ENCODE peak calls at places on chromosomes 16 and 17, in ten cellular contexts. One of them, this sample, is unnamed.

GRCh38 chr17:69761767-69762321 is 313.2 kb upstream of the KCNJ16 start:
- DNase-seq in OCI-LY7: no peak
- DNase-seq in dorsolateral prefrontal cortex: no peak
- DNase-seq in cardiac fibroblast: peak; percentile 68
- DNase-seq in pancreas: no peak
- DNase-seq in NB4: no peak
- DNase-seq in CD8-positive, alpha-beta T cell: no peak
- DNase-seq in fibroblast of mammary gland: peak; percentile 95
- DNase-seq in kidney: no peak
- DNase-seq in AG04450: peak; percentile 93
- DNase-seq in this sample: no peak

GRCh38 chr17:51144266-51145022 is 8.9 kb upstream of the NME1 start:
- DNase-seq in CD8-positive, alpha-beta T cell: no peak
- DNase-seq in dorsolateral prefrontal cortex: no peak
- DNase-seq in NB4: no peak
- DNase-seq in pancreas: no peak
- DNase-seq in OCI-LY7: no peak
- DNase-seq in AG04450: no peak
- DNase-seq in kidney: no peak
- DNase-seq in cardiac fibroblast: no peak
- DNase-seq in fibroblast of mammary gland: no peak
- DNase-seq in this sample: no peak

GRCh38 chr16:88883117-88883895 is 16.8 kb upstream of the PABPN1L start:
- DNase-seq in OCI-LY7: no peak
- DNase-seq in fibroblast of mammary gland: no peak
- DNase-seq in dorsolateral prefrontal cortex: no peak
- DNase-seq in NB4: no peak
- DNase-seq in CD8-positive, alpha-beta T cell: no peak
- DNase-seq in kidney: no peak
- DNase-seq in AG04450: no peak
- DNase-seq in cardiac fibroblast: no peak
- DNase-seq in pancreas: no peak
- DNase-seq in this sample: no peak

GRCh38 chr17:681738-682137 is 32.9 kb downstream of the VPS53 start:
- DNase-seq in AG04450: no peak
- DNase-seq in pancreas: no peak
- DNase-seq in kidney: no peak
- DNase-seq in NB4: no peak
- DNase-seq in fibroblast of mammary gland: peak; percentile 26
- DNase-seq in CD8-positive, alpha-beta T cell: no peak
- DNase-seq in dorsolateral prefrontal cortex: no peak
- DNase-seq in OCI-LY7: no peak
- DNase-seq in cardiac fibroblast: peak; percentile 57
- DNase-seq in this sample: no peak

GRCh38 chr16:30786936-30787612 is at the start of gene ZNF629:
- DNase-seq in kidney: peak; percentile 91
- DNase-seq in pancreas: peak; percentile 89
- DNase-seq in OCI-LY7: peak; percentile 39
- DNase-seq in CD8-positive, alpha-beta T cell: peak; percentile 60
- DNase-seq in NB4: peak; percentile 61
- DNase-seq in AG04450: no peak
- DNase-seq in fibroblast of mammary gland: peak; percentile 62
- DNase-seq in cardiac fibroblast: peak; percentile 81
- DNase-seq in dorsolateral prefrontal cortex: peak; percentile 80
- DNase-seq in this sample: no peak

GRCh38 chr16:17829826-17830225 is 359.1 kb upstream of the XYLT1 start:
- DNase-seq in AG04450: no peak
- DNase-seq in OCI-LY7: no peak
- DNase-seq in CD8-positive, alpha-beta T cell: no peak
- DNase-seq in pancreas: no peak
- DNase-seq in dorsolateral prefrontal cortex: no peak
- DNase-seq in kidney: no peak
- DNase-seq in fibroblast of mammary gland: peak; percentile 45
- DNase-seq in NB4: no peak
- DNase-seq in cardiac fibroblast: no peak
- DNase-seq in this sample: no peak

GRCh38 chr17:64081802-64082799 is 47.8 kb downstream of the ERN1 start:
- DNase-seq in pancreas: no peak
- DNase-seq in NB4: peak; percentile 66
- DNase-seq in cardiac fibroblast: peak; percentile 65
- DNase-seq in OCI-LY7: peak; percentile 78
- DNase-seq in AG04450: peak; percentile 24
- DNase-seq in kidney: no peak
- DNase-seq in CD8-positive, alpha-beta T cell: no peak
- DNase-seq in fibroblast of mammary gland: peak; percentile 75
- DNase-seq in dorsolateral prefrontal cortex: no peak
- DNase-seq in this sample: peak; percentile 81

GRCh38 chr17:65185060-65185459 is 47.9 kb downstream of the RGS9 start:
- DNase-seq in fibroblast of mammary gland: no peak
- DNase-seq in NB4: no peak
- DNase-seq in dorsolateral prefrontal cortex: no peak
- DNase-seq in kidney: no peak
- DNase-seq in OCI-LY7: no peak
- DNase-seq in CD8-positive, alpha-beta T cell: no peak
- DNase-seq in cardiac fibroblast: no peak
- DNase-seq in AG04450: no peak
- DNase-seq in pancreas: no peak
- DNase-seq in this sample: no peak

GRCh38 chr17:78252701-78253635 is 21.5 kb downstream of the TMEM235 start:
- DNase-seq in dorsolateral prefrontal cortex: no peak
- DNase-seq in CD8-positive, alpha-beta T cell: no peak
- DNase-seq in OCI-LY7: peak; percentile 65
- DNase-seq in AG04450: no peak
- DNase-seq in kidney: peak; percentile 82
- DNase-seq in pancreas: peak; percentile 73
- DNase-seq in fibroblast of mammary gland: no peak
- DNase-seq in cardiac fibroblast: no peak
- DNase-seq in NB4: no peak
- DNase-seq in this sample: no peak

GRCh38 chr17:40598928-40599627 is 33.8 kb upstream of the CCR7 start:
- DNase-seq in cardiac fibroblast: peak; percentile 64
- DNase-seq in CD8-positive, alpha-beta T cell: no peak
- DNase-seq in kidney: peak; percentile 82
- DNase-seq in pancreas: no peak
- DNase-seq in NB4: peak; percentile 27
- DNase-seq in fibroblast of mammary gland: peak; percentile 97
- DNase-seq in OCI-LY7: peak; percentile 76
- DNase-seq in AG04450: no peak
- DNase-seq in dorsolateral prefrontal cortex: no peak
- DNase-seq in this sample: peak; percentile 96

GRCh38 chr16:67287960-67288359 is 8.6 kb downstream of the PLEKHG4 start:
- DNase-seq in NB4: no peak
- DNase-seq in cardiac fibroblast: no peak
- DNase-seq in CD8-positive, alpha-beta T cell: no peak
- DNase-seq in fibroblast of mammary gland: no peak
- DNase-seq in pancreas: no peak
- DNase-seq in AG04450: no peak
- DNase-seq in dorsolateral prefrontal cortex: no peak
- DNase-seq in OCI-LY7: no peak
- DNase-seq in kidney: no peak
- DNase-seq in this sample: no peak

GRCh38 chr17:81410852-81411251 is 15.6 kb downstream of the BAHCC1 start:
- DNase-seq in cardiac fibroblast: no peak
- DNase-seq in NB4: no peak
- DNase-seq in AG04450: no peak
- DNase-seq in fibroblast of mammary gland: no peak
- DNase-seq in kidney: no peak
- DNase-seq in pancreas: no peak
- DNase-seq in OCI-LY7: no peak
- DNase-seq in CD8-positive, alpha-beta T cell: no peak
- DNase-seq in dorsolateral prefrontal cortex: no peak
- DNase-seq in this sample: no peak

GRCh38 chr17:81411305-81411704 is 16.0 kb downstream of the BAHCC1 start:
- DNase-seq in pancreas: no peak
- DNase-seq in dorsolateral prefrontal cortex: no peak
- DNase-seq in NB4: no peak
- DNase-seq in AG04450: no peak
- DNase-seq in fibroblast of mammary gland: no peak
- DNase-seq in kidney: no peak
- DNase-seq in OCI-LY7: no peak
- DNase-seq in CD8-positive, alpha-beta T cell: no peak
- DNase-seq in cardiac fibroblast: no peak
- DNase-seq in this sample: no peak

GRCh38 chr17:81413497-81414135 is 18.4 kb downstream of the BAHCC1 start:
- DNase-seq in CD8-positive, alpha-beta T cell: no peak
- DNase-seq in fibroblast of mammary gland: no peak
- DNase-seq in cardiac fibroblast: no peak
- DNase-seq in pancreas: no peak
- DNase-seq in dorsolateral prefrontal cortex: no peak
- DNase-seq in OCI-LY7: no peak
- DNase-seq in NB4: no peak
- DNase-seq in kidney: no peak
- DNase-seq in AG04450: no peak
- DNase-seq in this sample: no peak

GRCh38 chr17:81414751-81415516 is 19.7 kb downstream of the BAHCC1 start:
- DNase-seq in kidney: no peak
- DNase-seq in pancreas: no peak
- DNase-seq in fibroblast of mammary gland: no peak
- DNase-seq in NB4: no peak
- DNase-seq in AG04450: no peak
- DNase-seq in OCI-LY7: no peak
- DNase-seq in CD8-positive, alpha-beta T cell: no peak
- DNase-seq in cardiac fibroblast: no peak
- DNase-seq in dorsolateral prefrontal cortex: no peak
- DNase-seq in this sample: no peak

DNA sequence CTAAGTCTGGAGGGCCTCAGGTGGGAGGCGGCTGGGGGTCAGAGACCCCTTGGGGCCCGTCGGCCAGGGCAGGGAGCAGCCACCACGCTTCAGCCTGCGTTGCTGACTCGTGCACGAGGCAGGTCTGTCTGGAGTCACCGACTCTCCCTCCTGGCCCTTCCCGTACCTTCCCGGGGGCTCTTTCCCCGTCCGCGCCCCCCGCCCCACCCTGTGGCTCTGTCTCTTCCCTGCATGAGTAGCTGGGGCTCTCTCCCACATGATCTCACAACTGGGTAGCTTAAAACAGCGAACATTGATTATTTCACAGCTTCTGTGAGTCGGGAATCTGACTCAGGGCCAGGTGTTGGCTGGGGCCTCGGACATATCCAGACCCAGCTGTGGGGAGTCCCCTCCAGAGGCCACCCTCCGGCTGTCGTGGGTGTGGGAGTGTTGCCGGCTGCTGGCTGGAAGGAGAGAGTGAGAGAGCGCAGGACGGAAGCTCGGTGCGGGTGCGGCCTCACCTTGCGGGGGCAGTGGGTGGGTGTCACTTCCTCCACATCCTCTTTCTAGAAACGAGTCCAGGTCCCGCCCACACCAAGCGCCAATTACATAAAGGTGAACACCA is 17.3 kb downstream of the BAHCC1 start:
- DNase-seq in AG04450: no peak
- DNase-seq in kidney: no peak
- DNase-seq in NB4: no peak
- DNase-seq in pancreas: no peak
- DNase-seq in OCI-LY7: no peak
- DNase-seq in cardiac fibroblast: peak; percentile 66
- DNase-seq in fibroblast of mammary gland: peak; percentile 57
- DNase-seq in CD8-positive, alpha-beta T cell: peak; percentile 82
- DNase-seq in dorsolateral prefrontal cortex: no peak
- DNase-seq in this sample: peak; percentile 46
- H3K4me3 ChIP-seq in AG04450: no peak overlapping the region
- H3K4me3 ChIP-seq in kidney: no peak overlapping the region
- H3K4me3 ChIP-seq in NB4: no peak overlapping the region
- H3K4me3 ChIP-seq in pancreas: no peak overlapping the region
- H3K4me3 ChIP-seq in OCI-LY7: no peak overlapping the region
- H3K4me3 ChIP-seq in cardiac fibroblast: no peak overlapping the region
- H3K4me3 ChIP-seq in fibroblast of mammary gland: no peak overlapping the region
- H3K4me3 ChIP-seq in CD8-positive, alpha-beta T cell: peak overlapping the region; percentile 47
- H3K4me3 ChIP-seq in dorsolateral prefrontal cortex: no peak overlapping the region
- H3K4me3 ChIP-seq in this sample: no peak overlapping the region

GRCh38 chr17:43814026-43814425 is 18.9 kb downstream of the MPP3 start:
- DNase-seq in kidney: no peak
- DNase-seq in cardiac fibroblast: no peak
- DNase-seq in AG04450: no peak
- DNase-seq in OCI-LY7: no peak
- DNase-seq in fibroblast of mammary gland: no peak
- DNase-seq in dorsolateral prefrontal cortex: no peak
- DNase-seq in CD8-positive, alpha-beta T cell: no peak
- DNase-seq in pancreas: no peak
- DNase-seq in NB4: no peak
- DNase-seq in this sample: no peak
- TF ChIP-seq CTCF in kidney: no peak
- TF ChIP-seq CTCF in cardiac fibroblast: no peak
- TF ChIP-seq CTCF in AG04450: no peak
- TF ChIP-seq CTCF in OCI-LY7: no peak
- TF ChIP-seq CTCF in fibroblast of mammary gland: no peak
- TF ChIP-seq CTCF in dorsolateral prefrontal cortex: no peak
- TF ChIP-seq CTCF in CD8-positive, alpha-beta T cell: no peak
- TF ChIP-seq CTCF in pancreas: no peak
- TF ChIP-seq CTCF in NB4: no peak
- TF ChIP-seq CTCF in this sample: no peak

GRCh38 chr16:84367750-84368320 is 503 bp upstream of the ATP2C2 start:
- DNase-seq in fibroblast of mammary gland: no peak
- DNase-seq in OCI-LY7: no peak
- DNase-seq in pancreas: peak; percentile 75
- DNase-seq in dorsolateral prefrontal cortex: no peak
- DNase-seq in AG04450: no peak
- DNase-seq in cardiac fibroblast: no peak
- DNase-seq in NB4: no peak
- DNase-seq in CD8-positive, alpha-beta T cell: no peak
- DNase-seq in kidney: no peak
- DNase-seq in this sample: no peak
- H3K4me3 ChIP-seq in fibroblast of mammary gland: no peak overlapping the region
- H3K4me3 ChIP-seq in OCI-LY7: no peak overlapping the region
- H3K4me3 ChIP-seq in pancreas: peak overlapping the region; percentile 52
- H3K4me3 ChIP-seq in dorsolateral prefrontal cortex: peak overlapping the region; percentile 42
- H3K4me3 ChIP-seq in AG04450: no peak overlapping the region
- H3K4me3 ChIP-seq in cardiac fibroblast: no peak overlapping the region
- H3K4me3 ChIP-seq in NB4: no peak overlapping the region
- H3K4me3 ChIP-seq in CD8-positive, alpha-beta T cell: no peak overlapping the region
- H3K4me3 ChIP-seq in kidney: peak overlapping the region; percentile 59
- H3K4me3 ChIP-seq in this sample: no peak overlapping the region

DNA sequence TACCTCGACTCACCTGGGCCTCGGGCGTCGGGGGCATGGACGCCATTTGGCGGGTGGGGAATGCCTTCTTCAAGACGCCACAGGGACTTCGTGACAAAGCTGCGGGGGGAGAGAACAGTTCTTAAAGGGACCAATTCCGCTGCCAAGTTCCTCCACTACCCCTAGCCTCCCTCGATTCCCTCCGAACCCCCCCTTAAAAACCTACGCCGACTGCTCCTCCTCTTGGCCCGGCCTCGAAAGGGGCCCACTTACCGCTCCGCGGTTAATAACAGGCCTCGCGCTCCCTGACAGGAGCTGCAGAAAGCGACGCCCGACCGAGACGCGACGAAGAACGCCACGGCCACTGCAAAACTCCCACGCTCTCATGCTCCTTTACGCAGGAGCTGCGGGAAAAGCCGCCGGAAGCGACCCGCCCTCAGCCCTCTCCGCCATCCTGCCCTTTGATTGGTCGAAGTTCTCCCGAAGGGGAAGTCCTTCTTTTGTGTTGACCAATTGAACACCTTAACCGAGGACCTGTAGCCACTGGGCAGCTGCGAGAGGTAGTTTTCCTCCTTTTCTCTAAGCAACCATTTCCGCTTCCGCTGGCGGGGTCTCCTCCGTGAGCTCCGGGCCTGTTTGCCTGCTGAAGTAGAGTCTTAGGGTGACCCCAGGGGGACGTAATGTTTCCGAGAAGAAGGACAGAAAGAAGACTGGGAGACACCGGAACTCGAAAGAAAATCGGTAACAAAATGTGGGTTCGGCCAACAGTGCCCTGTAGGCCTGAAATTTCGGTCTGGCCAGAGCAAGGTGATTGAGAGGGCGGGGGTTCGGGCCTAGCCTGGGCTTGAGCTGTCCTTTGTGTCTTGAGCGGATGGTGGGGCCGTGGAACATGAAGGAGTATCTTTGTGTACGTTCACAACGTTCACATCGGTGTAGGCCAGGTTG is at the start of the genes NAA60 and ZNF597:
- DNase-seq in OCI-LY7: peak; percentile 92
- DNase-seq in NB4: peak; percentile 95
- DNase-seq in CD8-positive, alpha-beta T cell: peak; percentile 80
- DNase-seq in cardiac fibroblast: peak; percentile 95
- DNase-seq in pancreas: peak; percentile 88
- DNase-seq in fibroblast of mammary gland: peak; percentile 90
- DNase-seq in AG04450: peak; percentile 74
- DNase-seq in dorsolateral prefrontal cortex: peak; percentile 86
- DNase-seq in kidney: peak; percentile 90
- DNase-seq in this sample: peak; percentile 93
- TF ChIP-seq CTCF in OCI-LY7: no peak
- TF ChIP-seq CTCF in NB4: no peak
- TF ChIP-seq CTCF in CD8-positive, alpha-beta T cell: no peak
- TF ChIP-seq CTCF in cardiac fibroblast: no peak
- TF ChIP-seq CTCF in pancreas: no peak
- TF ChIP-seq CTCF in fibroblast of mammary gland: no peak
- TF ChIP-seq CTCF in AG04450: no peak
- TF ChIP-seq CTCF in dorsolateral prefrontal cortex: no peak
- TF ChIP-seq CTCF in kidney: no peak
- TF ChIP-seq CTCF in this sample: no peak